ENCODE peak calls at places on chromosomes 6 and 20, in seven cellular contexts. One of them, this sample, is unnamed.

GRCh38 chr6:82246802-82247633 is 526 bp downstream of the IBTK start:
- DNase-seq in HEK293T: peak; percentile 64
- DNase-seq in GM23248: peak; percentile 79
- DNase-seq in activated CD4-positive, alpha-beta T cell treated with anti-CD3 and anti-CD28 coated beads, Interleukin-2, amount 50 U/mL, for 1 hour: peak; percentile 1
- DNase-seq in epithelial cell of esophagus: peak; percentile 45
- DNase-seq in osteoblast: peak; percentile 71
- DNase-seq in KBM-7: peak; percentile 70
- DNase-seq in this sample: peak; percentile 53

GRCh38 chr20:56352656-56353055 is 6.1 kb upstream of the FAM210B start:
- DNase-seq in epithelial cell of esophagus: no peak
- DNase-seq in osteoblast: peak; percentile 50
- DNase-seq in KBM-7: no peak
- DNase-seq in HEK293T: no peak
- DNase-seq in activated CD4-positive, alpha-beta T cell treated with anti-CD3 and anti-CD28 coated beads, Interleukin-2, amount 50 U/mL, for 1 hour: no peak
- DNase-seq in GM23248: peak; percentile 78
- DNase-seq in this sample: no peak

GRCh38 chr20:45010399-45010828 is 44.1 kb downstream of the STK4 start:
- DNase-seq in HEK293T: no peak
- DNase-seq in KBM-7: no peak
- DNase-seq in osteoblast: peak; percentile 23
- DNase-seq in epithelial cell of esophagus: peak; percentile 33
- DNase-seq in activated CD4-positive, alpha-beta T cell treated with anti-CD3 and anti-CD28 coated beads, Interleukin-2, amount 50 U/mL, for 1 hour: no peak
- DNase-seq in GM23248: peak; percentile 77
- DNase-seq in this sample: no peak

GRCh38 chr20:59385038-59385437 is 84.6 kb downstream of the EDN3 start:
- DNase-seq in epithelial cell of esophagus: no peak
- DNase-seq in KBM-7: no peak
- DNase-seq in GM23248: no peak
- DNase-seq in HEK293T: no peak
- DNase-seq in osteoblast: no peak
- DNase-seq in activated CD4-positive, alpha-beta T cell treated with anti-CD3 and anti-CD28 coated beads, Interleukin-2, amount 50 U/mL, for 1 hour: no peak
- DNase-seq in this sample: no peak

GRCh38 chr6:36803908-36804307 is 35.3 kb downstream of the CPNE5 start:
- DNase-seq in KBM-7: no peak
- DNase-seq in epithelial cell of esophagus: no peak
- DNase-seq in HEK293T: no peak
- DNase-seq in GM23248: no peak
- DNase-seq in osteoblast: peak; percentile 62
- DNase-seq in activated CD4-positive, alpha-beta T cell treated with anti-CD3 and anti-CD28 coated beads, Interleukin-2, amount 50 U/mL, for 1 hour: no peak
- DNase-seq in this sample: no peak

GRCh38 chr6:159982726-159983506 is 14.0 kb downstream of the IGF2R start:
- DNase-seq in epithelial cell of esophagus: peak; percentile 61
- DNase-seq in KBM-7: peak; percentile 53
- DNase-seq in GM23248: peak; percentile 38
- DNase-seq in activated CD4-positive, alpha-beta T cell treated with anti-CD3 and anti-CD28 coated beads, Interleukin-2, amount 50 U/mL, for 1 hour: no peak
- DNase-seq in HEK293T: no peak
- DNase-seq in osteoblast: no peak
- DNase-seq in this sample: no peak

GRCh38 chr6:5840742-5841141 is 166.0 kb downstream of the NRN1 start:
- DNase-seq in epithelial cell of esophagus: no peak
- DNase-seq in HEK293T: no peak
- DNase-seq in GM23248: no peak
- DNase-seq in activated CD4-positive, alpha-beta T cell treated with anti-CD3 and anti-CD28 coated beads, Interleukin-2, amount 50 U/mL, for 1 hour: no peak
- DNase-seq in KBM-7: no peak
- DNase-seq in osteoblast: no peak
- DNase-seq in this sample: no peak

GRCh38 chr6:138503881-138504680 is 4.8 kb upstream of the NHSL1 start:
- DNase-seq in activated CD4-positive, alpha-beta T cell treated with anti-CD3 and anti-CD28 coated beads, Interleukin-2, amount 50 U/mL, for 1 hour: no peak
- DNase-seq in osteoblast: no peak
- DNase-seq in KBM-7: no peak
- DNase-seq in HEK293T: no peak
- DNase-seq in epithelial cell of esophagus: no peak
- DNase-seq in GM23248: no peak
- DNase-seq in this sample: no peak

GRCh38 chr6:81750660-81751387 is 1.7 kb downstream of the TENT5A start:
- DNase-seq in osteoblast: peak; percentile 78
- DNase-seq in activated CD4-positive, alpha-beta T cell treated with anti-CD3 and anti-CD28 coated beads, Interleukin-2, amount 50 U/mL, for 1 hour: no peak
- DNase-seq in epithelial cell of esophagus: peak; percentile 66
- DNase-seq in KBM-7: peak; percentile 33
- DNase-seq in HEK293T: peak; percentile 24
- DNase-seq in GM23248: peak; percentile 65
- DNase-seq in this sample: no peak

GRCh38 chr20:16771204-16771603 is 23.0 kb downstream of the OTOR start:
- DNase-seq in GM23248: no peak
- DNase-seq in activated CD4-positive, alpha-beta T cell treated with anti-CD3 and anti-CD28 coated beads, Interleukin-2, amount 50 U/mL, for 1 hour: no peak
- DNase-seq in KBM-7: no peak
- DNase-seq in osteoblast: no peak
- DNase-seq in HEK293T: no peak
- DNase-seq in epithelial cell of esophagus: no peak
- DNase-seq in this sample: no peak

GRCh38 chr6:76840865-76841264 is 622.4 kb downstream of the HTR1B start:
- DNase-seq in HEK293T: no peak
- DNase-seq in activated CD4-positive, alpha-beta T cell treated with anti-CD3 and anti-CD28 coated beads, Interleukin-2, amount 50 U/mL, for 1 hour: no peak
- DNase-seq in osteoblast: no peak
- DNase-seq in KBM-7: no peak
- DNase-seq in GM23248: no peak
- DNase-seq in epithelial cell of esophagus: no peak
- DNase-seq in this sample: no peak

GRCh38 chr20:41887500-41887899 is 269.3 kb upstream of the CHD6 start:
- DNase-seq in epithelial cell of esophagus: no peak
- DNase-seq in KBM-7: no peak
- DNase-seq in activated CD4-positive, alpha-beta T cell treated with anti-CD3 and anti-CD28 coated beads, Interleukin-2, amount 50 U/mL, for 1 hour: no peak
- DNase-seq in HEK293T: no peak
- DNase-seq in osteoblast: no peak
- DNase-seq in GM23248: no peak
- DNase-seq in this sample: no peak

GRCh38 chr6:35922139-35922554 is 1.2 kb upstream of the SRPK1 start:
- DNase-seq in HEK293T: no peak
- DNase-seq in GM23248: no peak
- DNase-seq in activated CD4-positive, alpha-beta T cell treated with anti-CD3 and anti-CD28 coated beads, Interleukin-2, amount 50 U/mL, for 1 hour: no peak
- DNase-seq in KBM-7: no peak
- DNase-seq in osteoblast: no peak
- DNase-seq in epithelial cell of esophagus: no peak
- DNase-seq in this sample: no peak

GRCh38 chr6:30884521-30885480 is 482 bp downstream of the DDR1 start:
- DNase-seq in epithelial cell of esophagus: peak; percentile 65
- DNase-seq in osteoblast: peak; percentile 94
- DNase-seq in HEK293T: no peak
- DNase-seq in activated CD4-positive, alpha-beta T cell treated with anti-CD3 and anti-CD28 coated beads, Interleukin-2, amount 50 U/mL, for 1 hour: peak; percentile 27
- DNase-seq in KBM-7: no peak
- DNase-seq in GM23248: peak; percentile 75
- DNase-seq in this sample: peak; percentile 66

GRCh38 chr6:50819527-50819905 is 845 bp downstream of the TFAP2B start:
- DNase-seq in osteoblast: no peak
- DNase-seq in GM23248: peak; percentile 41
- DNase-seq in HEK293T: no peak
- DNase-seq in epithelial cell of esophagus: peak; percentile 32
- DNase-seq in KBM-7: no peak
- DNase-seq in activated CD4-positive, alpha-beta T cell treated with anti-CD3 and anti-CD28 coated beads, Interleukin-2, amount 50 U/mL, for 1 hour: no peak
- DNase-seq in this sample: no peak

GRCh38 chr6:137166247-137167098 is 7.0 kb downstream of the IL22RA2 start:
- DNase-seq in activated CD4-positive, alpha-beta T cell treated with anti-CD3 and anti-CD28 coated beads, Interleukin-2, amount 50 U/mL, for 1 hour: no peak
- DNase-seq in epithelial cell of esophagus: no peak
- DNase-seq in KBM-7: peak; percentile 31
- DNase-seq in HEK293T: no peak
- DNase-seq in osteoblast: no peak
- DNase-seq in GM23248: no peak
- DNase-seq in this sample: no peak

GRCh38 chr20:18524646-18525045 is 16.9 kb downstream of the SEC23B start:
- DNase-seq in epithelial cell of esophagus: peak; percentile 81
- DNase-seq in activated CD4-positive, alpha-beta T cell treated with anti-CD3 and anti-CD28 coated beads, Interleukin-2, amount 50 U/mL, for 1 hour: no peak
- DNase-seq in KBM-7: no peak
- DNase-seq in GM23248: peak; percentile 91
- DNase-seq in osteoblast: peak; percentile 72
- DNase-seq in HEK293T: no peak
- DNase-seq in this sample: no peak

GRCh38 chr6:90256698-90257485 is 39.8 kb downstream of the BACH2 start:
- DNase-seq in epithelial cell of esophagus: peak; percentile 55
- DNase-seq in activated CD4-positive, alpha-beta T cell treated with anti-CD3 and anti-CD28 coated beads, Interleukin-2, amount 50 U/mL, for 1 hour: no peak
- DNase-seq in osteoblast: no peak
- DNase-seq in GM23248: peak; percentile 77
- DNase-seq in HEK293T: no peak
- DNase-seq in KBM-7: no peak
- DNase-seq in this sample: no peak

GRCh38 chr6:109454483-109455160 is 950 bp downstream of the MICAL1 start:
- DNase-seq in epithelial cell of esophagus: no peak
- DNase-seq in GM23248: peak; percentile 69
- DNase-seq in HEK293T: no peak
- DNase-seq in KBM-7: peak; percentile 71
- DNase-seq in activated CD4-positive, alpha-beta T cell treated with anti-CD3 and anti-CD28 coated beads, Interleukin-2, amount 50 U/mL, for 1 hour: peak; percentile 74
- DNase-seq in osteoblast: peak; percentile 91
- DNase-seq in this sample: peak; percentile 83

GRCh38 chr6:122268394-122268793 is 131.1 kb upstream of the HSF2 start:
- DNase-seq in activated CD4-positive, alpha-beta T cell treated with anti-CD3 and anti-CD28 coated beads, Interleukin-2, amount 50 U/mL, for 1 hour: no peak
- DNase-seq in epithelial cell of esophagus: no peak
- DNase-seq in HEK293T: no peak
- DNase-seq in osteoblast: peak; percentile 74
- DNase-seq in KBM-7: peak; percentile 9
- DNase-seq in GM23248: no peak
- DNase-seq in this sample: no peak

GRCh38 chr20:34271961-34272360 is 30.7 kb downstream of the ASIP start:
- DNase-seq in HEK293T: no peak
- DNase-seq in KBM-7: no peak
- DNase-seq in GM23248: peak; percentile 89
- DNase-seq in epithelial cell of esophagus: no peak
- DNase-seq in osteoblast: peak; percentile 91
- DNase-seq in activated CD4-positive, alpha-beta T cell treated with anti-CD3 and anti-CD28 coated beads, Interleukin-2, amount 50 U/mL, for 1 hour: no peak
- DNase-seq in this sample: no peak

GRCh38 chr6:136037885-136038460 is 186.5 kb downstream of the PDE7B start:
- DNase-seq in activated CD4-positive, alpha-beta T cell treated with anti-CD3 and anti-CD28 coated beads, Interleukin-2, amount 50 U/mL, for 1 hour: no peak
- DNase-seq in KBM-7: no peak
- DNase-seq in osteoblast: no peak
- DNase-seq in HEK293T: no peak
- DNase-seq in epithelial cell of esophagus: peak; percentile 2
- DNase-seq in GM23248: peak; percentile 78
- DNase-seq in this sample: no peak

GRCh38 chr20:400121-400450 is 8.0 kb upstream of the RBCK1 start:
- DNase-seq in activated CD4-positive, alpha-beta T cell treated with anti-CD3 and anti-CD28 coated beads, Interleukin-2, amount 50 U/mL, for 1 hour: no peak
- DNase-seq in epithelial cell of esophagus: no peak
- DNase-seq in osteoblast: no peak
- DNase-seq in KBM-7: no peak
- DNase-seq in HEK293T: no peak
- DNase-seq in GM23248: no peak
- DNase-seq in this sample: no peak

This sample was measured in activated CD4-positive, alpha-beta memory T cell treated with anti-CD3 and anti-CD28 coated beads for 36 hours.